ENCODE peak calls at places on chromosomes 1 and 21, in ten cellular contexts. S is bronchial epithelial cell; X is myocyte; F is foreskin fibroblast; B is ovary; D is GM03348; Z is T-cell; W is EH; A is H54; R is CD4-positive, alpha-beta T cell. J is an unnamed sample.
A peak's percentile ranks its signal among the peaks of the same experiment; 100 is the strongest.

GRCh38 chr1:27635410-27636142 is 591 bp upstream of the FGR start:
- DNase-seq in S (no peak), X (no peak), F (no peak), B (no peak), D (no peak), Z (no peak), W (no peak), A (no peak), R (no peak), J (no peak)

GRCh38 chr1:180952657-180953013 is 39.9 kb downstream of the KIAA1614 start:
- DNase-seq in S (no peak), X (no peak), F (no peak), B (no peak), D (no peak), Z (no peak), W (no peak), A (no peak), R (no peak), J (no peak)

GRCh38 chr1:8643542-8644536 is 173.6 kb downstream of the RERE start:
- DNase-seq in S (no peak), X (no peak), F (no peak), B (no peak), D (no peak), Z (no peak), W (no peak), A (no peak), R (no peak), J (no peak)

GRCh38 chr21:42637602-42638041 is 15.8 kb upstream of the PDE9A start:
- DNase-seq in S (no peak), X (no peak), F (no peak), B (no peak), D (no peak), Z (no peak), W (no peak), A (no peak), R (no peak), J (no peak)

GRCh38 chr1:118445156-118445555 is 260.1 kb upstream of the SPAG17 start:
- DNase-seq in S (no peak), X (no peak), F (no peak), B (no peak), D (no peak), Z (no peak), W (no peak), A (no peak), R (no peak), J (no peak)

GRCh38 chr1:8702848-8703810 is 114.3 kb downstream of the RERE start:
- DNase-seq in S (peak; percentile 82), X (peak; percentile 98), F (peak; percentile 92), B (peak; percentile 87), D (peak; percentile 95), Z (peak; percentile 40), W (peak; percentile 92), A (peak; percentile 61), R (peak; percentile 5), J (peak; percentile 100)

GRCh38 chr1:212188599-212189351 is 96.4 kb upstream of the PPP2R5A start:
- DNase-seq in S (peak; percentile 95), X (no peak), F (no peak), B (no peak), D (no peak), Z (no peak), W (no peak), A (no peak), R (no peak), J (no peak)

GRCh38 chr1:85816606-85817005 is 108.4 kb upstream of the ZNHIT6 start:
- DNase-seq in S (no peak), X (no peak), F (no peak), B (no peak), D (no peak), Z (no peak), W (no peak), A (no peak), R (no peak), J (no peak)

GRCh38 chr21:28943631-28944030 is 49.0 kb downstream of the LTN1 start:
- DNase-seq in S (peak; percentile 3), X (no peak), F (peak; percentile 37), B (no peak), D (no peak), Z (no peak), W (peak; percentile 15), A (no peak), R (no peak), J (no peak)

GRCh38 chr1:6128276-6129081 is 51.6 kb downstream of the CHD5 start:
- DNase-seq in S (no peak), X (no peak), F (no peak), B (no peak), D (no peak), Z (no peak), W (no peak), A (no peak), R (no peak), J (no peak)

GRCh38 chr1:85225624-85226380 is 25.0 kb upstream of the SYDE2 start:
- DNase-seq in S (no peak), X (no peak), F (no peak), B (no peak), D (peak; percentile 47), Z (no peak), W (peak; percentile 30), A (no peak), R (no peak), J (peak; percentile 10)

GRCh38 chr1:72846476-72846875 is 564.1 kb upstream of the NEGR1 start:
- DNase-seq in S (no peak), X (no peak), F (no peak), B (no peak), D (no peak), Z (no peak), W (no peak), A (no peak), R (no peak), J (no peak)

GRCh38 chr1:92877792-92878191 is 46.0 kb downstream of the RPL5 start:
- DNase-seq in S (peak; percentile 10), X (peak; percentile 29), F (peak; percentile 7), B (no peak), D (peak; percentile 22), Z (no peak), W (peak; percentile 34), A (no peak), R (no peak), J (peak; percentile 16)

GRCh38 chr1:53600486-53600885 is 138.5 kb downstream of the GLIS1 start:
- DNase-seq in S (no peak), X (no peak), F (no peak), B (no peak), D (no peak), Z (peak; percentile 38), W (no peak), A (no peak), R (no peak), J (no peak)

GRCh38 chr1:20981903-20982695 is 194.6 kb downstream of the EIF4G3 start:
- DNase-seq in S (peak; percentile 33), X (peak; percentile 43), F (peak; percentile 16), B (no peak), D (peak; percentile 28), Z (no peak), W (peak; percentile 70), A (no peak), R (no peak), J (no peak)

GRCh38 chr1:234478152-234478480 is 863 bp downstream of the TARBP1 start:
- DNase-seq in S (peak; percentile 56), X (no peak), F (peak; percentile 43), B (no peak), D (peak; percentile 79), Z (peak; percentile 78), W (no peak), A (peak; percentile 61), R (peak; percentile 56), J (peak; percentile 11)

GRCh38 chr1:193417420-193417819 is 231.0 kb upstream of the B3GALT2 start:
- DNase-seq in S (peak; percentile 50), X (no peak), F (peak; percentile 21), B (peak; percentile 35), D (no peak), Z (no peak), W (peak; percentile 58), A (no peak), R (peak; percentile 11), J (no peak)

GRCh38 chr1:165259236-165259635 is 97.3 kb downstream of the LMX1A start:
- DNase-seq in S (no peak), X (no peak), F (no peak), B (no peak), D (no peak), Z (no peak), W (no peak), A (no peak), R (no peak), J (peak; percentile 90)

GRCh38 chr1:160997323-160998038 is 23.5 kb downstream of the F11R start:
- DNase-seq in S (peak; percentile 69), X (peak; percentile 73), F (peak; percentile 35), B (peak; percentile 52), D (peak; percentile 78), Z (peak; percentile 31), W (peak; percentile 69), A (no peak), R (no peak), J (no peak)

GRCh38 chr1:61253059-61253735 is 170.8 kb downstream of the NFIA start:
- DNase-seq in S (peak; percentile 80), X (peak; percentile 79), F (peak; percentile 28), B (peak; percentile 73), D (peak; percentile 19), Z (no peak), W (peak; percentile 42), A (no peak), R (no peak), J (peak; percentile 72)

GRCh38 chr21:45525153-45525909 is 16.9 kb downstream of the SLC19A1 start:
- DNase-seq in S (no peak), X (no peak), F (no peak), B (peak; percentile 62), D (no peak), Z (no peak), W (no peak), A (no peak), R (no peak), J (no peak)

GRCh38 chr1:42206164-42206563 is 41.6 kb upstream of the GUCA2A start:
- DNase-seq in S (peak; percentile 85), X (no peak), F (no peak), B (no peak), D (no peak), Z (no peak), W (no peak), A (no peak), R (no peak), J (no peak)

GRCh38 chr1:229434005-229434640 is at the start of gene ACTA1:
- DNase-seq in S (no peak), X (peak; percentile 96), F (no peak), B (no peak), D (no peak), Z (no peak), W (no peak), A (no peak), R (no peak), J (no peak)

GRCh38 chr1:54603241-54603640 is 20.1 kb downstream of the FAM151A start:
- DNase-seq in S (no peak), X (no peak), F (no peak), B (no peak), D (no peak), Z (no peak), W (no peak), A (no peak), R (no peak), J (no peak)

GRCh38 chr1:9858293-9859035 is 34.7 kb upstream of the CLSTN1 start:
- DNase-seq in S (no peak), X (no peak), F (no peak), B (no peak), D (no peak), Z (no peak), W (no peak), A (no peak), R (no peak), J (no peak)

GRCh38 chr1:170967042-170967910 is 31.9 kb downstream of the MROH9 start:
- DNase-seq in S (peak; percentile 51), X (peak; percentile 62), F (peak; percentile 40), B (no peak), D (peak; percentile 65), Z (no peak), W (peak; percentile 60), A (no peak), R (no peak), J (no peak)

GRCh38 chr1:248000169-248000568 is 13.3 kb upstream of the OR2L5 start:
- DNase-seq in S (no peak), X (no peak), F (no peak), B (no peak), D (no peak), Z (no peak), W (no peak), A (no peak), R (no peak), J (no peak)

GRCh38 chr21:21860888-21861287 is 862.7 kb downstream of the NCAM2 start:
- DNase-seq in S (peak; percentile 0), X (peak; percentile 43), F (no peak), B (no peak), D (peak; percentile 11), Z (no peak), W (peak; percentile 13), A (no peak), R (no peak), J (no peak)